ENCODE peak calls at places on chromosomes 3 and 15, in five cellular contexts. One of them, this sample, is unnamed.

GRCh38 chr3:171352387-171352935 is 107.7 kb downstream of the TNIK start:
- DNase-seq in suprapubic skin: no peak
- DNase-seq in mammary epithelial cell: no peak
- DNase-seq in aorta: no peak
- DNase-seq in transverse colon: no peak
- DNase-seq in this sample: no peak

GRCh38 chr15:100349696-100350433 is 8.1 kb upstream of the ADAMTS17 start:
- DNase-seq in suprapubic skin: peak; percentile 96
- DNase-seq in mammary epithelial cell: peak; percentile 78
- DNase-seq in aorta: peak; percentile 98
- DNase-seq in transverse colon: peak; percentile 95
- DNase-seq in this sample: peak; percentile 99

GRCh38 chr15:69934607-69935006 is 163.1 kb downstream of the TLE3 start:
- DNase-seq in suprapubic skin: no peak
- DNase-seq in mammary epithelial cell: no peak
- DNase-seq in aorta: no peak
- DNase-seq in transverse colon: no peak
- DNase-seq in this sample: no peak

GRCh38 chr3:8713901-8714759 is 19.5 kb upstream of the CAV3 start:
- DNase-seq in suprapubic skin: no peak
- DNase-seq in mammary epithelial cell: no peak
- DNase-seq in aorta: no peak
- DNase-seq in transverse colon: no peak
- DNase-seq in this sample: peak; percentile 82

GRCh38 chr3:146308682-146309081 is 57.8 kb upstream of the PLSCR4 start:
- DNase-seq in suprapubic skin: no peak
- DNase-seq in mammary epithelial cell: no peak
- DNase-seq in aorta: no peak
- DNase-seq in transverse colon: no peak
- DNase-seq in this sample: no peak

GRCh38 chr15:77096541-77096940 is 25.6 kb upstream of the TSPAN3 start:
- DNase-seq in suprapubic skin: no peak
- DNase-seq in mammary epithelial cell: no peak
- DNase-seq in aorta: no peak
- DNase-seq in transverse colon: no peak
- DNase-seq in this sample: no peak

GRCh38 chr15:57752426-57752825 is 45.9 kb downstream of the POLR2M start:
- DNase-seq in suprapubic skin: no peak
- DNase-seq in mammary epithelial cell: no peak
- DNase-seq in aorta: no peak
- DNase-seq in transverse colon: no peak
- DNase-seq in this sample: peak; percentile 76

GRCh38 chr3:61181874-61182273 is 69.4 kb downstream of the FHIT start:
- DNase-seq in suprapubic skin: no peak
- DNase-seq in mammary epithelial cell: peak; percentile 82
- DNase-seq in aorta: no peak
- DNase-seq in transverse colon: no peak
- DNase-seq in this sample: no peak

GRCh38 chr3:38454179-38454883 is 641 bp downstream of the ACVR2B start:
- DNase-seq in suprapubic skin: peak; percentile 72
- DNase-seq in mammary epithelial cell: peak; percentile 30
- DNase-seq in aorta: peak; percentile 76
- DNase-seq in transverse colon: peak; percentile 76
- DNase-seq in this sample: peak; percentile 73

GRCh38 chr3:133573629-133574194 is at the start of gene CDV3:
- DNase-seq in suprapubic skin: peak; percentile 78
- DNase-seq in mammary epithelial cell: no peak
- DNase-seq in aorta: no peak
- DNase-seq in transverse colon: no peak
- DNase-seq in this sample: no peak

GRCh38 chr3:51391566-51392300 is 648 bp downstream of the RBM15B start:
- DNase-seq in suprapubic skin: peak; percentile 71
- DNase-seq in mammary epithelial cell: peak; percentile 37
- DNase-seq in aorta: peak; percentile 85
- DNase-seq in transverse colon: peak; percentile 31
- DNase-seq in this sample: peak; percentile 68

GRCh38 chr3:166284994-166285393 is 447.8 kb upstream of the BCHE start:
- DNase-seq in suprapubic skin: no peak
- DNase-seq in mammary epithelial cell: peak; percentile 54
- DNase-seq in aorta: no peak
- DNase-seq in transverse colon: no peak
- DNase-seq in this sample: no peak
- H3K27ac ChIP-seq in suprapubic skin: no peak overlapping the region
- H3K27ac ChIP-seq in mammary epithelial cell: peak overlapping the region; percentile 69
- H3K27ac ChIP-seq in aorta: no peak overlapping the region
- H3K27ac ChIP-seq in transverse colon: no peak overlapping the region
- H3K27ac ChIP-seq in this sample: no peak overlapping the region

GRCh38 chr15:55394694-55395093 is 13.5 kb downstream of the CCPG1 start:
- DNase-seq in suprapubic skin: no peak
- DNase-seq in mammary epithelial cell: no peak
- DNase-seq in aorta: no peak
- DNase-seq in transverse colon: no peak
- DNase-seq in this sample: no peak
- H3K9me3 ChIP-seq in suprapubic skin: no peaks in the 10 kb centered on the region
- H3K9me3 ChIP-seq in mammary epithelial cell: no peaks in the 10 kb centered on the region
- H3K9me3 ChIP-seq in aorta: no peaks in the 10 kb centered on the region
- H3K9me3 ChIP-seq in transverse colon: no peaks in the 10 kb centered on the region
- H3K9me3 ChIP-seq in this sample: peaks cover 16% of the 10 kb centered on the region

GRCh38 chr15:79294075-79294474 is 11.6 kb downstream of the ANKRD34C start:
- DNase-seq in suprapubic skin: no peak
- DNase-seq in mammary epithelial cell: no peak
- DNase-seq in aorta: no peak
- DNase-seq in transverse colon: no peak
- DNase-seq in this sample: peak; percentile 51

GRCh38 chr15:79292011-79292410 is 9.5 kb downstream of the ANKRD34C start:
- DNase-seq in suprapubic skin: no peak
- DNase-seq in mammary epithelial cell: no peak
- DNase-seq in aorta: no peak
- DNase-seq in transverse colon: no peak
- DNase-seq in this sample: no peak

GRCh38 chr15:79290642-79291275 is 8.2 kb downstream of the ANKRD34C start:
- DNase-seq in suprapubic skin: no peak
- DNase-seq in mammary epithelial cell: no peak
- DNase-seq in aorta: no peak
- DNase-seq in transverse colon: no peak
- DNase-seq in this sample: no peak

GRCh38 chr15:79299836-79300235 is 11.1 kb upstream of the TMED3 start:
- DNase-seq in suprapubic skin: no peak
- DNase-seq in mammary epithelial cell: no peak
- DNase-seq in aorta: no peak
- DNase-seq in transverse colon: no peak
- DNase-seq in this sample: no peak

DNA sequence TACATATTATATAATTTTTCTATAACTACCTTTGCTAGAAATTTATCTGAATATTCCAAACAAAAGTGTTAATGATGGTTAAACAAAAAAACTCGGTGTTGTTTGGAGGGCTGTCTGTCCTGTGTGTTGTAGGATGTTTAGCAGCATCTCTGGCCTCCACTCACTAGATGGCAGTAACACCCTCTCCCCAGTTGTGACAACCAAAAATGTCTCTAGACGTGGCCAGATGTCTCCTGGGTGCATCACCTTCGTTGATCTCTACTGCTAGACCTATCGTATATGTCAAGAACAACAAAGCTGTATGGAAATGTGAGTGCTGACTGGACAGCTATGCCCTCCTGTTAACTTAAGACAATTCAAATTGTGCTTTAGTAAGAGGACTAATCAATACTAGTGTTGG is 14.1 kb downstream of the ANKRD34C start:
- DNase-seq in suprapubic skin: no peak
- DNase-seq in mammary epithelial cell: no peak
- DNase-seq in aorta: no peak
- DNase-seq in transverse colon: no peak
- DNase-seq in this sample: peak; percentile 55
- H3K27me3 ChIP-seq in suprapubic skin: peaks cover 28% of the 10 kb centered on the region
- H3K27me3 ChIP-seq in mammary epithelial cell: peaks cover 5% of the 10 kb centered on the region
- H3K27me3 ChIP-seq in aorta: no peaks in the 10 kb centered on the region
- H3K27me3 ChIP-seq in transverse colon: peaks cover 14% of the 10 kb centered on the region
- H3K27me3 ChIP-seq in this sample: peaks cover 64% of the 10 kb centered on the region

DNA sequence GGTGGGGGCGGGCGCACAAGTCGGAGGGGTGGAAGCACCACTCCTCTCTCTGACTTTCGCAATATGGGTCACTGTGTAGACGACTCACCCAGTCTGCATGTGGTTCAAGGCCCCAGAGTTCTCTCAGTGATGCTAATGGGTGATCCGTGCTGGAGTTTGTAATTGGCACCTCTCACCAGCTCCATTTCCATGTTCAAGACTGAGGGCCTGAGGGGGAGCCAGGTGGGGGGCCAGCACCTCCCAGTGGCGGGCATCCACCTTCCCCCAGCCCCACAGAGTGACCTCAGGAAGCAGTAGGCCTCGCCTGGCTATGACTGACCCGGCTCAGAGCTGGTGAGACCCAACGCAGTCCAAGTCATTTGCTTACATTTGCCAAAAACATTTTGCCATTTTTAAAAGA is 230.0 kb upstream of the ST8SIA2 start:
- DNase-seq in suprapubic skin: no peak
- DNase-seq in mammary epithelial cell: peak; percentile 21
- DNase-seq in aorta: no peak
- DNase-seq in transverse colon: no peak
- DNase-seq in this sample: peak; percentile 62
- H3K27ac ChIP-seq in suprapubic skin: no peak overlapping the region
- H3K27ac ChIP-seq in mammary epithelial cell: no peak overlapping the region
- H3K27ac ChIP-seq in aorta: no peak overlapping the region
- H3K27ac ChIP-seq in transverse colon: no peak overlapping the region
- H3K27ac ChIP-seq in this sample: no peak overlapping the region

DNA sequence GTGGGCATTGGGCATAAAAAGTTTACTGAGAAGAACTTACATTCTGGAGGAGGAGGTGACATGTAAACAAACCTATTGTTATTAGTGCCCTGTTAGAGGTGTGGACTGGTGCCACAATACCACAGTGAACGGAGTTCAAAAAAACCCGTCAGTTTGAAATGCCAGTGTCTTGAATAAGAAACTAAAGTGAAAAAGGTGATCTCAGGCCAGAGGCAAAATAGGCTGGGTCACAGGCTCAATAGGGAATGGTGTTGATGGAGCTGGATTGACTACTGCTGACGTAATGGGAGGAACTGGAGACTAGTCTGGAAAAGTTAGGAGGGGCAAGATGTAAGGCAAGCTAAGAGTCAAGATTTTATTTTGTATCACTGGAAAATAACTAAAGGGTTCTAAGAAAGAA is 1.6 kb upstream of the DCBLD2 start:
- DNase-seq in suprapubic skin: no peak
- DNase-seq in mammary epithelial cell: no peak
- DNase-seq in aorta: no peak
- DNase-seq in transverse colon: no peak
- DNase-seq in this sample: no peak
- H3K9me3 ChIP-seq in suprapubic skin: no peaks in the 10 kb centered on the region
- H3K9me3 ChIP-seq in mammary epithelial cell: no peaks in the 10 kb centered on the region
- H3K9me3 ChIP-seq in aorta: peaks cover 2% of the 10 kb centered on the region
- H3K9me3 ChIP-seq in transverse colon: no peaks in the 10 kb centered on the region
- H3K9me3 ChIP-seq in this sample: no peaks in the 10 kb centered on the region